ENCODE peak calls at places on chromosomes 12 and 14, in ten cellular contexts. D, F, U, M, X, J, R, Q, C and B are unnamed samples.

GRCh38 chr12:130026608-130027176 is 122.9 kb upstream of the TMEM132D start:
- DNase-seq in D (no peak), F (no peak), U (peak), M (no peak), X (no peak), J (no peak), R (no peak), Q (no peak), C (peak), B (no peak)

GRCh38 chr12:95473440-95473946 is 459 bp upstream of the METAP2 start:
- DNase-seq in D (no peak), F (no peak), U (peak), M (no peak), X (peak), J (no peak), R (peak), Q (no peak), C (peak), B (no peak)

GRCh38 chr14:52355016-52355430 is 40.9 kb downstream of the PTGER2 start:
- DNase-seq in D (no peak), F (no peak), U (no peak), M (no peak), X (no peak), J (no peak), R (peak), Q (peak), C (peak), B (no peak)

GRCh38 chr14:61145903-61146411 is 135.2 kb downstream of the TMEM30B start:
- DNase-seq in D (no peak), F (no peak), U (no peak), M (no peak), X (no peak), J (no peak), R (peak), Q (peak), C (peak), B (no peak)

GRCh38 chr14:92973265-92973797 is 50.4 kb downstream of the CHGA start:
- DNase-seq in D (no peak), F (peak), U (peak), M (no peak), X (peak), J (peak), R (peak), Q (no peak), C (peak), B (peak)

GRCh38 chr12:25423355-25423754 is 129.7 kb downstream of the LMNTD1 start:
- DNase-seq in D (no peak), F (no peak), U (peak), M (no peak), X (no peak), J (no peak), R (no peak), Q (no peak), C (no peak), B (no peak)

GRCh38 chr14:99681832-99682148 is 2.3 kb upstream of the CYP46A1 start:
- DNase-seq in D (no peak), F (no peak), U (no peak), M (no peak), X (no peak), J (no peak), R (no peak), Q (no peak), C (no peak), B (no peak)

GRCh38 chr12:79058342-79058741 is 193.8 kb downstream of the SYT1 start:
- DNase-seq in D (no peak), F (no peak), U (no peak), M (no peak), X (no peak), J (no peak), R (peak), Q (no peak), C (peak), B (no peak)

GRCh38 chr12:81015510-81015909 is 62.4 kb upstream of the ACSS3 start:
- DNase-seq in D (no peak), F (no peak), U (no peak), M (no peak), X (no peak), J (no peak), R (no peak), Q (no peak), C (no peak), B (no peak)

GRCh38 chr14:64364907-64365306 is 23.2 kb upstream of the MTHFD1 start:
- DNase-seq in D (no peak), F (no peak), U (no peak), M (no peak), X (no peak), J (no peak), R (peak), Q (no peak), C (peak), B (no peak)

GRCh38 chr12:10753066-10753465 is 29.9 kb upstream of the YBX3 start:
- DNase-seq in D (no peak), F (no peak), U (no peak), M (no peak), X (no peak), J (no peak), R (peak), Q (peak), C (peak), B (no peak)

GRCh38 chr14:45968037-45968436 is 683.5 kb downstream of the RPL10L start:
- DNase-seq in D (no peak), F (no peak), U (no peak), M (no peak), X (no peak), J (no peak), R (no peak), Q (no peak), C (no peak), B (no peak)

GRCh38 chr12:21546721-21547120 is 20.6 kb downstream of the SPX start:
- DNase-seq in D (no peak), F (no peak), U (no peak), M (no peak), X (no peak), J (no peak), R (no peak), Q (no peak), C (no peak), B (no peak)

GRCh38 chr12:87430444-87430843 is 598.8 kb downstream of the C12orf50 start:
- DNase-seq in D (no peak), F (no peak), U (no peak), M (no peak), X (no peak), J (no peak), R (no peak), Q (no peak), C (peak), B (no peak)

GRCh38 chr12:93230311-93230689 is 147.4 kb upstream of the NUDT4 start:
- DNase-seq in D (no peak), F (no peak), U (no peak), M (no peak), X (no peak), J (no peak), R (no peak), Q (no peak), C (no peak), B (no peak)

GRCh38 chr12:122684297-122684696 is 18.9 kb downstream of the HCAR2 start:
- DNase-seq in D (no peak), F (no peak), U (no peak), M (no peak), X (no peak), J (no peak), R (no peak), Q (no peak), C (no peak), B (no peak)

GRCh38 chr12:132456186-132456943 is 33.6 kb upstream of the FBRSL1 start:
- DNase-seq in D (no peak), F (no peak), U (no peak), M (no peak), X (no peak), J (no peak), R (no peak), Q (no peak), C (no peak), B (peak)

GRCh38 chr12:52975204-52975603 is 26.3 kb downstream of the KRT18 start:
- DNase-seq in D (no peak), F (no peak), U (no peak), M (no peak), X (no peak), J (no peak), R (no peak), Q (no peak), C (no peak), B (no peak)

GRCh38 chr12:52976574-52977071 is 27.7 kb downstream of the KRT18 start:
- DNase-seq in D (no peak), F (no peak), U (peak), M (no peak), X (no peak), J (no peak), R (no peak), Q (peak), C (no peak), B (no peak)

GRCh38 chr12:52971701-52972329 is 22.9 kb downstream of the KRT18 start:
- DNase-seq in D (no peak), F (no peak), U (peak), M (no peak), X (no peak), J (no peak), R (peak), Q (no peak), C (peak), B (no peak)

GRCh38 chr12:52977195-52977594 is 28.3 kb downstream of the KRT18 start:
- DNase-seq in D (no peak), F (no peak), U (peak), M (no peak), X (no peak), J (no peak), R (no peak), Q (no peak), C (no peak), B (no peak)

DNA sequence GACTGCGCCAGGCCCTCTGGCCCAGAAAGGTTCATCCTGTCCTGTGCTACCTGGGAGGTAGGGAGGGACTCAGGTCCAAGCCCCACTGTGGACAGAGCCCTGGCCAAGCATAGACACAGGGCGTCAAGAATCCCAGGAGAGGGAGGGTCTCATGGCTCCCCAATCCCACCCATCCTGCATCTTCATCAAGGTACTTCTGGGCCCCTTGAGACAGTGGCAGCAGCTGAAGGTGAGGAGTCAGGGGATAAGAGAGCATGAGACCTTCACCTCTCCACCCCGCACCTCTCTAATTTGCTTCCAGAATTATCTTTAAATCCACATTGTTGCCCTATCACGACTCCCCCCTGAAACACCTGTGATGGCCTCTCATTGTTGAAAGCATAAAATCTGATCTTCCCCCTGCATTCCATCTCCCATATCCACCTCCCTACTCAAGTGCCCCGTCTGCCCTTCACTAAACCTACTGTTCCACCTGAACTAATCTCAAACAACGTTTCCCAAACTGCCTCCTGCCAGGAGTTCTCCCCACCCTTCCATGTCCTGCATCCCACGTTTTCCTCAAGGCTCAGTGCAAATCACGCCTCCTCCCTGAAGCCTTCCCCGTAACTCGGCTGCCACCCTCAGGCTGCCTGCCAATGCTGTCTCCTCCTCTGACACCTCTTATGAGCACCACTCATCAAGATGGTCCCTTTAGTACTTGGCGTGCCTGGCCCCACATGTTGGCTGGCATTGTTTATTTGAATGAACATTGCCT is 27.1 kb downstream of the KRT18 start:
- DNase-seq in D (no peak), F (no peak), U (peak), M (no peak), X (peak), J (no peak), R (peak), Q (no peak), C (peak), B (no peak)
- TF ChIP-seq CTCF in D (no peak), F (no peak), U (peak), M (no peak), X (no peak), J (no peak), R (peak), Q (peak), C (peak), B (peak)

DNA sequence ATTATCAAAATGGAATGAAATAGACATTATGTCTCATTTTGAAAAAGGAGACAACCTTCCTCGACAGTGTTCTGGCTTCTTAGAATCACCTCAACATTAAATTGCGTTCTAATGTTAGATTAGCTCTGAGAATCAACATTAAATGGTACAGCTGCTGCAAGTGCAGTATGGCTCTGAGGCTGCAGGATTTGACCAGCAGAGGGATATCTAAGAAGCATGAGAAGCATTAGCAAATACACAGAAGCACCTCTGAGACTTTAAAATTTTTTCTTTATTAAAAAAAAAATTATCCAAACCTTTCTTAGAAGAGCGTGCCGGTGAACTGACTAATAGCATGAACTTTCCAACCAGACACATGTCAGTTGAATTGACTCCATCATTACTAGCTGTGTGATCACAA is 253.4 kb upstream of the LRIG3 start:
- DNase-seq in D (no peak), F (no peak), U (no peak), M (no peak), X (no peak), J (no peak), R (no peak), Q (no peak), C (peak), B (no peak)
- TF ChIP-seq CTCF in D (no peak), F (no peak), U (peak), M (no peak), X (no peak), J (no peak), R (peak), Q (peak), C (peak), B (peak)

DNA sequence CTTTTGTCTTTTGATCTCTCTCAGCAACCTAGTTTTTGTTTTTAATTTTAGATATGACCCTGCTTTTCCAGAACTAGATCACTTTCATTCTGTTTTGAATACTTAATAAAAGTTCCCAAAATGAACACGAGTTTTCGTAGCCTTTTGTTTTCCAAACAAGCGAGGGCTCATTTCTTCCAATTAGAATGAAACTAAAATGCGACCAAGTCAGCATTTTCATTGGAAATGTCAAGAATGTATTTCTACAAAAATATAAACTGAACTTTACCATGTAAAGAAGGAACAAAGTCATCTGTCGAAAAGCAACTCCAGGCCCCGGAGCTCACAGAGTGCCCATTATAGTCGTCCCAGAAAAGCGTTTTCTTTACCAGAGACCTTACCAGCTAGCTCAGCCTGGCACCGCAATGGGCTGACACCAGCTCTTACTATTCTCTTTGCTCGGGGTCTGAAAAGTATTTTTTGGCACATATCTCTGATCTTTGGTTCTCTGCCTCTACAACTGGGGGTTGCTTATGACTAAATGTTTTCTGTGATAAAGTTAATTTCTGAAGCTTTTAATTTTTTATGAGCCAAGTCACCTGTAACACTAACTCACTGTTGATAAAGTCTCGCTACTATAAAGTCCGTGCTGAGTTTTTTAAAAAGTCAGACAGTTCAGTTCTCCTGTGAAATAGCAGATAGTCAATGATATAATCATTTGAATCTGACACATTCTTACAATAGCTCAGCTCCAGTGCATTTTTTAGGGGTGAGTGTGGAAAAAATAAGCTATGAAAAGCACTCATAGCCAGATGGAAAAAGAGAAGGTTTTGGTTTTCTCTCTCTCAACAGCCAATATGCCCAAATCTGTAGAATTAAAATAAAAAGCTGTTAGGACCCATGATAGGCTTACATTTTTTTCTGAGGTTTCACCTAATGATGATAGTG is 43.4 kb downstream of the SAMD4A start:
- DNase-seq in D (no peak), F (no peak), U (no peak), M (no peak), X (no peak), J (no peak), R (no peak), Q (no peak), C (no peak), B (no peak)
- TF ChIP-seq CTCF in D (no peak), F (no peak), U (no peak), M (no peak), X (no peak), J (no peak), R (no peak), Q (no peak), C (no peak), B (no peak)

DNA sequence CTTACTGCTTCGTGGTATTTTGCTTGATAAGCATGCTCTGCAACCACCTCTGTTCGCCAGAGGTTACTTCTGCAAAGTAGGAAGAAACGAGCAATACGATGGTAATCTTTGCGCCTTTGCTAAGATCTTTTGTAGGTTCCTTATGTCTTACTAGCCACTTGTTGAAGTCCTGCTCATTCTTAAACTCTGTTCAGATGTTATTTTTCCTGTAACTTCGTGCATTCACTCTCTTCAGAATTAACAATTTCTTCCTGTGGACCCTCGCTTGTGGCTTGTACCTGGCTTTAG is 786 bp upstream of the M6PR start:
- DNase-seq in D (no peak), F (no peak), U (no peak), M (no peak), X (no peak), J (no peak), R (no peak), Q (no peak), C (no peak), B (no peak)
- TF ChIP-seq CTCF in D (no peak), F (no peak), U (no peak), M (no peak), X (no peak), J (no peak), R (no peak), Q (no peak), C (no peak), B (peak)

GRCh38 chr12:42259699-42260098 is 21.7 kb upstream of the YAF2 start:
- DNase-seq in D (no peak), F (no peak), U (no peak), M (no peak), X (no peak), J (no peak), R (no peak), Q (no peak), C (no peak), B (no peak)

GRCh38 chr12:42255875-42256261 is 17.8 kb upstream of the YAF2 start:
- DNase-seq in D (no peak), F (no peak), U (no peak), M (no peak), X (no peak), J (no peak), R (no peak), Q (no peak), C (no peak), B (no peak)

GRCh38 chr12:42260518-42260917 is 22.5 kb upstream of the YAF2 start:
- DNase-seq in D (no peak), F (no peak), U (no peak), M (no peak), X (no peak), J (no peak), R (no peak), Q (no peak), C (peak), B (no peak)

DNA sequence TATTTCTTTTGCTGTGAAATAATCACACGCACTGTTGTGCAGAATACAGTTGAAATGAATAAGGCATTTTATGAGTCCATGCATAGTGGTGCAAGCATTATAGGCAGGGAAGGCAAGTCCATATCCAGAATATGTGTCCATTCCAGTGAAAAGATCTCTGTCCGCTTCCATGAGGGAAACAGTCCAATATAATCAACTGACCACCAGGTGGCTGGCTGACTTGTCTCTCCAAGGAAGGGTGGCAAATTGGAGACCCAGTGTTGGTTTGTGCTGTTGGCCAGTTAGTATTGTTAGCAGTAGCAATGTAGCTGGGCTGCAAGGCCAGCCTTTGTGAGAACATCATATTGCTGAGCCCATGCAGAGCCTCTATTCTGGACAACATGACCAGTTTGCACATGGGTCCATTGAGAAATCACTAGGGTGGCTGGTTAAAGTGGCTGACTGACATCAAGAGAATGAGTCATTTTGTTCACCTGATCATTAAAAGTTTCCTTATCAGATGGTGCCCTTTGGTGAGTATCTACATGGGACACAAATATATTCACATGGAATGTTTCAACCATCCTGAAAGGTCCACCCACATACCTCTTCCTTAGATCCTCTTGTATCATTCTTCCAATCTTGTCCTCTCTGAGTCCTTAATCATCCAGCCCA is 17.3 kb upstream of the YAF2 start:
- DNase-seq in D (no peak), F (no peak), U (no peak), M (no peak), X (no peak), J (no peak), R (peak), Q (no peak), C (peak), B (no peak)
- TF ChIP-seq CTCF in D (no peak), F (no peak), U (no peak), M (no peak), X (no peak), J (no peak), R (no peak), Q (no peak), C (no peak), B (no peak)

DNA sequence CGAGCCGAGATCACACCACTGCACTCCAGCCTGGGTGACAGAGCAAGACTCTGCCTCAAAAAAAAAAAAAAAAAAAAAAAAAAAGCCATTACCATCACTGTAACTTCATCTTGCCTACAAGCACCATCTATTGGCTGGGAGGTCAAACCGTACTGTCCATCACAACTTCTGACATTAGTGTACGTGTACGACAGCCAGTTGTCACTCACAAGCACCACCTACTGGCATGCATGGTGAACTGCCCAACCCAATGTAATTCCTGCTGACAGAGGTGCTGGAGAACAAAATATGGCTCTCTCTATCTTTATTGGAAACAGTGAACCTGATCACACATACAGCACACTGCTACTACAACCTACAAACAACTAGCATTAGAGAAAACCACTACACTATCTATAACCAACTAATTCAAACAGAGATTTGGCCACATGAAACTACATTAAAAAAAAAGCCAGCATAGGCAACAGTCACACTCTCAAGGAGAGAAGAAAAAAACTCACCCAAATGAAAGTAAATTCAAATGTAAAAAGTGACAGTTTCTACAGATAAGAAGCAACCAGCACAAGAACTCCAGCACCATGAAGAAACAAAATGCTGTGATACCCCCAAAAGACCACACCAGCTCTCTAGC is 82.3 kb downstream of the PUS7L start:
- DNase-seq in D (no peak), F (no peak), U (peak), M (no peak), X (peak), J (no peak), R (peak), Q (no peak), C (peak), B (no peak)
- TF ChIP-seq CTCF in D (peak), F (peak), U (peak), M (peak), X (peak), J (peak), R (peak), Q (peak), C (peak), B (peak)

GRCh38 chr12:45615268-45615667 is 114.2 kb upstream of the ARID2 start:
- DNase-seq in D (no peak), F (no peak), U (no peak), M (no peak), X (no peak), J (no peak), R (peak), Q (peak), C (peak), B (no peak)
- TF ChIP-seq CTCF in D (no peak), F (no peak), U (no peak), M (no peak), X (no peak), J (no peak), R (no peak), Q (no peak), C (no peak), B (no peak)